ENCODE peak calls at places on chromosomes 12 and 14, in eight cellular contexts. X is memory B cell; G is HEK293T; Y is neuronal stem cell; C is Panc1; Q is T-helper 17 cell; S is CD14-positive monocyte; P is activated CD4-positive, alpha-beta T cell treated with anti-CD3 and anti-CD28 coated beads, Interleukin-2, amount 50 U/mL, for 1 hour. O is an unnamed sample.

GRCh38 chr14:105486974-105487448 is 325 bp downstream of the CRIP1 start:
- DNase-seq in G (no peak), C (no peak), Q (peak; percentile 55), S (no peak), X (peak; percentile 79), Y (no peak), P (peak; percentile 79), O (peak; percentile 48)

GRCh38 chr14:57317248-57317833 is 48.6 kb downstream of the AP5M1 start:
- DNase-seq in G (peak; percentile 63), Y (peak; percentile 78), S (peak; percentile 61), P (peak; percentile 67), Q (peak; percentile 42), X (peak; percentile 69), C (peak; percentile 43), O (peak; percentile 67)

GRCh38 chr12:53428741-53429140 is 5.1 kb downstream of the AMHR2 start:
- DNase-seq in S (no peak), X (no peak), Q (no peak), P (no peak), G (no peak), Y (no peak), C (no peak), O (no peak)

GRCh38 chr12:75825686-75826085 is 205.9 kb downstream of the PHLDA1 start:
- DNase-seq in G (no peak), P (no peak), S (no peak), Y (no peak), X (no peak), C (no peak), Q (no peak), O (no peak)

GRCh38 chr12:115870021-115870420 is 407.5 kb downstream of the MED13L start:
- DNase-seq in C (no peak), P (no peak), Q (no peak), S (no peak), G (no peak), Y (no peak), X (no peak), O (no peak)

GRCh38 chr14:63745858-63746425 is 18.1 kb upstream of the SGPP1 start:
- DNase-seq in X (peak; percentile 32), P (no peak), Q (no peak), Y (no peak), C (no peak), G (no peak), S (peak; percentile 57), O (no peak)

GRCh38 chr12:4107436-4107878 is 166.1 kb upstream of the CCND2 start:
- DNase-seq in P (peak; percentile 55), X (peak; percentile 55), Y (no peak), Q (peak; percentile 55), S (peak; percentile 68), C (peak; percentile 12), G (peak; percentile 71), O (peak; percentile 66)

GRCh38 chr12:55142896-55143870 is 17.0 kb downstream of the OR9K2 start:
- DNase-seq in P (peak; percentile 31), S (no peak), Q (no peak), G (peak; percentile 44), X (peak; percentile 47), Y (peak; percentile 35), C (peak; percentile 25), O (peak; percentile 28)

GRCh38 chr14:45261209-45261608 is 8.2 kb upstream of the MIS18BP1 start:
- DNase-seq in C (no peak), Q (no peak), G (no peak), X (no peak), S (no peak), Y (no peak), P (no peak), O (no peak)

GRCh38 chr12:71441836-71442566 is 2.4 kb downstream of the LGR5 start:
- DNase-seq in G (no peak), C (no peak), Y (no peak), X (no peak), S (no peak), P (no peak), Q (no peak), O (no peak)

GRCh38 chr12:2624543-2625266 is 170.1 kb upstream of the FKBP4 start:
- DNase-seq in Y (peak; percentile 36), X (no peak), S (no peak), Q (no peak), C (no peak), G (peak; percentile 60), P (no peak), O (no peak)

GRCh38 chr12:39070775-39071174 is 165.4 kb upstream of the CPNE8 start:
- DNase-seq in X (no peak), S (no peak), P (no peak), Q (no peak), C (no peak), Y (no peak), G (no peak), O (no peak)

GRCh38 chr12:41174602-41175001 is 13.5 kb upstream of the PDZRN4 start:
- DNase-seq in Y (no peak), S (no peak), C (no peak), P (no peak), Q (no peak), X (no peak), G (no peak), O (no peak)

GRCh38 chr12:118122264-118122663 is 13.7 kb upstream of the PEBP1 start:
- DNase-seq in S (no peak), Y (no peak), Q (no peak), C (no peak), P (no peak), G (no peak), X (no peak), O (no peak)

GRCh38 chr14:95941897-95942296 is 65.3 kb downstream of the TUNAR start:
- DNase-seq in C (no peak), Q (no peak), Y (no peak), G (no peak), P (no peak), X (no peak), S (no peak), O (no peak)

O was measured in activated naive CD4-positive, alpha-beta T cell treated with anti-CD3 and anti-CD28 coated beads, Interleukin-2, amount 50 U/mL, for 16 hours.